ENCODE peak calls at places on chromosomes 16 and 17, in four cellular contexts. One of them, this sample, is unnamed.

GRCh38 chr17:28949185-28950016 is 1.9 kb downstream of the PHF12 start:
- DNase-seq in MM.1S: peak
- DNase-seq in brain microvascular endothelial cell: peak
- DNase-seq in cardiac muscle cell: peak
- DNase-seq in this sample: peak

GRCh38 chr17:83192161-83192788 is 112.9 kb downstream of the METRNL start:
- DNase-seq in MM.1S: no peak
- DNase-seq in brain microvascular endothelial cell: no peak
- DNase-seq in cardiac muscle cell: no peak
- DNase-seq in this sample: no peak

GRCh38 chr17:2084766-2085647 is 30.1 kb downstream of the HIC1 start:
- DNase-seq in MM.1S: no peak
- DNase-seq in brain microvascular endothelial cell: peak
- DNase-seq in cardiac muscle cell: no peak
- DNase-seq in this sample: no peak

GRCh38 chr17:82793974-82794620 is 42.2 kb downstream of the TBCD start:
- DNase-seq in MM.1S: no peak
- DNase-seq in brain microvascular endothelial cell: no peak
- DNase-seq in cardiac muscle cell: no peak
- DNase-seq in this sample: no peak

GRCh38 chr16:69324013-69324531 is 6.3 kb downstream of the PDF start:
- DNase-seq in MM.1S: no peak
- DNase-seq in brain microvascular endothelial cell: no peak
- DNase-seq in cardiac muscle cell: no peak
- DNase-seq in this sample: no peak

GRCh38 chr16:48366165-48367093 is 18.8 kb downstream of the SIAH1 start:
- DNase-seq in MM.1S: peak
- DNase-seq in brain microvascular endothelial cell: peak
- DNase-seq in cardiac muscle cell: peak
- DNase-seq in this sample: peak

GRCh38 chr16:735982-736453 is 4.8 kb downstream of the CIAO3 start:
- DNase-seq in MM.1S: peak
- DNase-seq in brain microvascular endothelial cell: no peak
- DNase-seq in cardiac muscle cell: no peak
- DNase-seq in this sample: peak

GRCh38 chr16:55835578-55835977 is 2.7 kb upstream of the CES1 start:
- DNase-seq in MM.1S: no peak
- DNase-seq in brain microvascular endothelial cell: no peak
- DNase-seq in cardiac muscle cell: no peak
- DNase-seq in this sample: no peak

GRCh38 chr17:2685696-2686095 is 25.9 kb downstream of the CLUH start:
- DNase-seq in MM.1S: no peak
- DNase-seq in brain microvascular endothelial cell: no peak
- DNase-seq in cardiac muscle cell: no peak
- DNase-seq in this sample: no peak

GRCh38 chr16:48247311-48247710 is at the start of gene ABCC11:
- DNase-seq in MM.1S: no peak
- DNase-seq in brain microvascular endothelial cell: no peak
- DNase-seq in cardiac muscle cell: no peak
- DNase-seq in this sample: no peak

GRCh38 chr17:19769946-19770652 is 22.0 kb upstream of the ALDH3A1 start:
- DNase-seq in MM.1S: no peak
- DNase-seq in brain microvascular endothelial cell: no peak
- DNase-seq in cardiac muscle cell: no peak
- DNase-seq in this sample: no peak

GRCh38 chr17:10557422-10557821 is 8.0 kb upstream of the MYH2 start:
- DNase-seq in MM.1S: no peak
- DNase-seq in brain microvascular endothelial cell: no peak
- DNase-seq in cardiac muscle cell: no peak
- DNase-seq in this sample: no peak

GRCh38 chr17:40520991-40521453 is 19.6 kb upstream of the TNS4 start:
- DNase-seq in MM.1S: no peak
- DNase-seq in brain microvascular endothelial cell: no peak
- DNase-seq in cardiac muscle cell: no peak
- DNase-seq in this sample: no peak

DNA sequence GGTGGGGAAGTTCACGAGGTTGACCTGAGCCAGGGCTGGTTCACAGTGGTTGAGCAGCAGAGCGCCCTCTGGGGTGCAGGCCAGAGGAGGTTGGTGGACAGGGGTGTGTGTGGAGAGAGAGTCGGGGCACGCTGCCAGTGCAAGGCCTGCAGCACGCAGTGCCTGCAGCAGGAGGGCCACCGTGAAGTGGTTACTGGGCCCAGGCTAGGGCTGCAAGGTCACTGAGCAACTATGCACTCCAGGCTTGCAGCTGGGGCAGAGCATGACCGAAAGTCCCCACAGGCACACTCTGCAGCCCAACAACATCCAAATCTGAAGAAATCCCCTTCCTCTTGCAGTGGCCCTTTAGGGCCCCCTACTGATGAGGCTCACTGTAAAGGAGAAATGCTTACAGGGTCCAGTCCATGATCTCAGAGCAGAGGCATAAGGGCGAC is 89.1 kb upstream of the NOL11 start:
- DNase-seq in MM.1S: no peak
- DNase-seq in brain microvascular endothelial cell: no peak
- DNase-seq in cardiac muscle cell: no peak
- DNase-seq in this sample: peak
- TF ChIP-seq CTCF in MM.1S: no peak
- TF ChIP-seq CTCF in brain microvascular endothelial cell: peak
- TF ChIP-seq CTCF in cardiac muscle cell: peak
- TF ChIP-seq CTCF in this sample: peak

DNA sequence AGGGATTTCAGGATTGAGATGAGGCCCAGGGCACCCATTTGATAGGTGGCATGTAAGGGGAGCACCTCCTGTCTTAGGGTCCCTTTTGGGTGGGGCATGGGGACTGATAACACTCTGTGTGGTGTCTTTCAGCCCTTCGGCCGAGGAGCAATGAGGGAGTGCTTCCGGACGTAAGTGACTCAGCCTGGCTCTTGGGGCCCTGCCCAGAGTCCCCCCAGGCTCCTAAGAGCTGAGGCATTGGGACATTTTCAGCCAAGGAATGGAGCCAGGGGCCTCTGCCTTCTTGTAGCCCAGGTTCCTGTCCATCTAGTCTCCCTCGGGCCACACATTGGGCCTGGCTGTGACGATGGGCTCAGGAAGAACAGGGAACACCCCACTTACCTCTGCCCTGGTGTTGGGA is 44.4 kb downstream of the EEF2K start:
- DNase-seq in MM.1S: no peak
- DNase-seq in brain microvascular endothelial cell: no peak
- DNase-seq in cardiac muscle cell: no peak
- DNase-seq in this sample: no peak
- TF ChIP-seq CTCF in MM.1S: no peak
- TF ChIP-seq CTCF in brain microvascular endothelial cell: no peak
- TF ChIP-seq CTCF in cardiac muscle cell: no peak
- TF ChIP-seq CTCF in this sample: no peak

GRCh38 chr17:77558846-77559626 is 399.5 kb upstream of the TNRC6C start:
- DNase-seq in MM.1S: no peak
- DNase-seq in brain microvascular endothelial cell: no peak
- DNase-seq in cardiac muscle cell: no peak
- DNase-seq in this sample: no peak

GRCh38 chr17:77556408-77557068 is 402.0 kb upstream of the TNRC6C start:
- DNase-seq in MM.1S: no peak
- DNase-seq in brain microvascular endothelial cell: no peak
- DNase-seq in cardiac muscle cell: no peak
- DNase-seq in this sample: no peak

GRCh38 chr17:77555110-77555509 is 403.4 kb upstream of the TNRC6C start:
- DNase-seq in MM.1S: no peak
- DNase-seq in brain microvascular endothelial cell: no peak
- DNase-seq in cardiac muscle cell: no peak
- DNase-seq in this sample: no peak

GRCh38 chr17:77553459-77554066 is 404.9 kb upstream of the TNRC6C start:
- DNase-seq in MM.1S: no peak
- DNase-seq in brain microvascular endothelial cell: no peak
- DNase-seq in cardiac muscle cell: no peak
- DNase-seq in this sample: no peak

GRCh38 chr17:77555741-77556291 is 402.7 kb upstream of the TNRC6C start:
- DNase-seq in MM.1S: no peak
- DNase-seq in brain microvascular endothelial cell: no peak
- DNase-seq in cardiac muscle cell: no peak
- DNase-seq in this sample: no peak
- TF ChIP-seq CTCF in MM.1S: no peak
- TF ChIP-seq CTCF in brain microvascular endothelial cell: no peak
- TF ChIP-seq CTCF in cardiac muscle cell: no peak
- TF ChIP-seq CTCF in this sample: no peak

DNA sequence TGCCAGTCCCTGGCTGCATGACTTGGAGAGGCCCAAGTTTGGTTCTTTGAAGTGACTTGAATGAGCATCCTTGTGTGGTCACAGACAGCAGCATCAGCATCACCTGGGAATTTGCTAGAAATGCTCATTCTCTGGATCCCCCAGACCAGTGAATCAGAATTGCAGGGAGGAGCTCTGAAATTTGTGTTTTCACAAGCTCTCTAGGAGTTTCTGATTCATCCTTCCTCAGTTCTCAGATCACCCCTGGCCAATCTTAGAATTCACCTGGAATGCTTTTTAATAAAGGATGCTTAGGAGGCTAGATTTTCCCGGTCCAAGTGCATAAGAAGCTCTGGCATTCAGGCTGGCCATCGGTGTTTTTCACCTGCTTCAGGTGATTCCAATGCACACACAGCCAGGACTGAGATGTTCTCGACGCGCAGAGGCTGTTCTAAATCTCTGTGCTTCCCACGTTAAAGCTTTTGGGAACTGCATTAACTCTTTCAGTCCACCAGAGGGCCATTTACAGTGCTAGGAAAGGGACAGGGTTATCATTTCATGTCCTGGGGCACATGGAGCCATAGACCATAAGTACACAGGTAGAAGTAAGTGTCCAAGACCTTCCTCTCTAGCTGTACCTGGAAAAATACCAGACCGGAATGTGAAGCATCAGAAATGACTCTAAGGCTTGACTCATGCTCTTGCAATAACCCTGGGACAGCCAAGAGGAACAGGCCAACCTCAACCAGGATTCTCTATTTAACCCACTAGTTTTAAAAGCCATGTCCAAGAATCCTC is 85.7 kb upstream of the XYLT1 start:
- DNase-seq in MM.1S: peak
- DNase-seq in brain microvascular endothelial cell: peak
- DNase-seq in cardiac muscle cell: peak
- DNase-seq in this sample: peak
- TF ChIP-seq CTCF in MM.1S: peak
- TF ChIP-seq CTCF in brain microvascular endothelial cell: peak
- TF ChIP-seq CTCF in cardiac muscle cell: peak
- TF ChIP-seq CTCF in this sample: peak

GRCh38 chr17:62591323-62591722 is 36.1 kb upstream of the MRC2 start:
- DNase-seq in MM.1S: no peak
- DNase-seq in brain microvascular endothelial cell: no peak
- DNase-seq in cardiac muscle cell: no peak
- DNase-seq in this sample: no peak

GRCh38 chr17:62596662-62597061 is 30.8 kb upstream of the MRC2 start:
- DNase-seq in MM.1S: no peak
- DNase-seq in brain microvascular endothelial cell: no peak
- DNase-seq in cardiac muscle cell: no peak
- DNase-seq in this sample: no peak

GRCh38 chr17:62597150-62597549 is 30.3 kb upstream of the MRC2 start:
- DNase-seq in MM.1S: no peak
- DNase-seq in brain microvascular endothelial cell: no peak
- DNase-seq in cardiac muscle cell: no peak
- DNase-seq in this sample: no peak

GRCh38 chr17:62595484-62595883 is 32.0 kb upstream of the MRC2 start:
- DNase-seq in MM.1S: no peak
- DNase-seq in brain microvascular endothelial cell: no peak
- DNase-seq in cardiac muscle cell: no peak
- DNase-seq in this sample: no peak

GRCh38 chr17:62592305-62593099 is 35.0 kb upstream of the MRC2 start:
- DNase-seq in MM.1S: no peak
- DNase-seq in brain microvascular endothelial cell: peak
- DNase-seq in cardiac muscle cell: no peak
- DNase-seq in this sample: no peak
- TF ChIP-seq CTCF in MM.1S: no peak
- TF ChIP-seq CTCF in brain microvascular endothelial cell: peak
- TF ChIP-seq CTCF in cardiac muscle cell: no peak
- TF ChIP-seq CTCF in this sample: no peak

DNA sequence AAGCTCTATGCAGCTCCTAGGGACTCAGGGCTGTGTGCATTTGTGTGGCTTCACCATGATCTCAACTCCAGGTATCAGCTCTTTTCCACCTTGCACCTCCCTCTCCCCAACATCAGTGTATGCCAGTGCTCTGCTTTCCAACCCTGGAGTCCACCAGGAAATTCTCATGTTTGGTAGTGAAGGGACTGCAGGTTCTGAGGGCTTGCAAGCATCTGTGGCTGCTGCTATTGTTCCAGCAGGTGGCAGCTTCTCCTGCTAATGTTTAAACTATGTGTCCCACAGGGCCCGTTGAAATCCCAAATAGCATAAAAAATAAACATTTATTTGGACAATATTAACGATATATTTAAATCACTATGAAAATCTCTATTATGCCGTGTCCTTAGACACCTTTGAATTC is 82.0 kb downstream of the RGS9 start:
- DNase-seq in MM.1S: no peak
- DNase-seq in brain microvascular endothelial cell: no peak
- DNase-seq in cardiac muscle cell: no peak
- DNase-seq in this sample: no peak
- TF ChIP-seq CTCF in MM.1S: no peak
- TF ChIP-seq CTCF in brain microvascular endothelial cell: peak
- TF ChIP-seq CTCF in cardiac muscle cell: peak
- TF ChIP-seq CTCF in this sample: no peak